ENCODE peak calls at places on chromosomes 13 and 19, in four cellular contexts. J is left lung; O is CD4-positive, alpha-beta T cell; S is uterus. T is an unnamed sample. For H3K9me3, the result is how much of the 10 kb centered on the place peaks cover.

GRCh38 chr19:55196803-55197202 is 12.5 kb downstream of the PTPRH start:
- DNase-seq in J (no peak), S (no peak), O (no peak), T (no peak)

GRCh38 chr13:45482571-45483173 is 17.9 kb downstream of the COG3 start:
- DNase-seq in S (no peak), J (no peak), O (no peak), T (no peak)

GRCh38 chr19:29805026-29805925 is 6.5 kb upstream of the CCNE1 start:
- DNase-seq in J (no peak), O (no peak), S (no peak), T (no peak)

GRCh38 chr19:12838182-12838890 is at the start of gene MAST1:
- DNase-seq in O (no peak), S (no peak), J (peak), T (no peak)

GRCh38 chr13:37138169-37138568 is 32.7 kb upstream of the CSNK1A1L start:
- DNase-seq in O (no peak), J (no peak), S (no peak), T (no peak)

GRCh38 chr19:19077103-19077502 is 13.3 kb downstream of the SLC25A42 start:
- DNase-seq in J (no peak), S (no peak), O (no peak), T (no peak)

GRCh38 chr13:43293561-43293960 is 270.2 kb downstream of the DNAJC15 start:
- DNase-seq in O (no peak), J (no peak), S (no peak), T (no peak)

GRCh38 chr13:65508745-65509144 is 1721.4 kb downstream of the PCDH9 start:
- DNase-seq in J (no peak), O (no peak), S (no peak), T (no peak)

GRCh38 chr13:87792878-87793277 is 121.7 kb downstream of the SLITRK5 start:
- DNase-seq in J (peak), S (no peak), O (no peak), T (no peak)

GRCh38 chr13:49374585-49375290 is 69.1 kb downstream of the CAB39L start:
- DNase-seq in S (no peak), O (no peak), J (no peak), T (no peak)

GRCh38 chr19:6227156-6227940 is 52.4 kb downstream of the MLLT1 start:
- DNase-seq in O (no peak), J (peak), S (no peak), T (no peak)

GRCh38 chr19:6063576-6063961 is 46.7 kb downstream of the RFX2 start:
- DNase-seq in S (peak), J (peak), O (no peak), T (no peak)

GRCh38 chr19:38262585-38263268 is 1.6 kb upstream of the SPINT2 start:
- DNase-seq in S (no peak), J (no peak), O (no peak), T (no peak)

GRCh38 chr13:52061587-52061986 is 37.1 kb downstream of the UTP14C start:
- DNase-seq in J (no peak), S (no peak), O (no peak), T (no peak)

GRCh38 chr19:48415395-48415794 is 21.9 kb downstream of the GRIN2D start:
- DNase-seq in O (peak), J (peak), S (no peak), T (no peak)

GRCh38 chr19:44623080-44623479 is 9.7 kb downstream of the IGSF23 start:
- DNase-seq in O (no peak), S (no peak), J (no peak), T (no peak)

GRCh38 chr13:74103970-74104555 is 30.1 kb downstream of the KLF12 start:
- DNase-seq in S (no peak), O (no peak), J (no peak), T (no peak)

GRCh38 chr13:99067160-99067985 is 89.5 kb upstream of the DOCK9 start:
- DNase-seq in J (no peak), S (no peak), O (no peak), T (no peak)

GRCh38 chr19:6172074-6172863 is 36.8 kb downstream of the ACSBG2 start:
- DNase-seq in O (no peak), J (no peak), S (no peak), T (no peak)

GRCh38 chr13:99282264-99283231 is 24.4 kb upstream of the GPR18 start:
- DNase-seq in J (no peak), S (no peak), O (no peak), T (no peak)

GRCh38 chr13:98480915-98481510 is 95.9 kb downstream of the STK24 start:
- DNase-seq in O (no peak), J (no peak), S (no peak), T (no peak)

GRCh38 chr13:62643007-62643483 is 1227.4 kb upstream of the PCDH20 start:
- DNase-seq in O (no peak), S (no peak), J (no peak), T (no peak)

GRCh38 chr13:99123101-99124045 is 77.3 kb upstream of the UBAC2 start:
- DNase-seq in J (no peak), O (no peak), S (no peak), T (no peak)

GRCh38 chr19:5857203-5858081 is 6.2 kb upstream of the FUT3 start:
- DNase-seq in O (no peak), S (no peak), J (no peak), T (no peak)

GRCh38 chr19:54517483-54517882 is 14.9 kb downstream of the LAIR2 start:
- DNase-seq in O (peak), S (no peak), J (no peak), T (no peak)

GRCh38 chr13:108496364-108497215 is 132.8 kb upstream of the MYO16 start:
- DNase-seq in J (no peak), S (no peak), O (no peak), T (no peak)

GRCh38 chr13:37929308-37929707 is 59.7 kb upstream of the TRPC4 start:
- DNase-seq in J (no peak), S (no peak), O (no peak), T (no peak)

GRCh38 chr13:36612242-36612641 is 61.6 kb upstream of the SERTM1 start:
- DNase-seq in S (no peak), J (no peak), O (no peak), T (no peak)

DNA sequence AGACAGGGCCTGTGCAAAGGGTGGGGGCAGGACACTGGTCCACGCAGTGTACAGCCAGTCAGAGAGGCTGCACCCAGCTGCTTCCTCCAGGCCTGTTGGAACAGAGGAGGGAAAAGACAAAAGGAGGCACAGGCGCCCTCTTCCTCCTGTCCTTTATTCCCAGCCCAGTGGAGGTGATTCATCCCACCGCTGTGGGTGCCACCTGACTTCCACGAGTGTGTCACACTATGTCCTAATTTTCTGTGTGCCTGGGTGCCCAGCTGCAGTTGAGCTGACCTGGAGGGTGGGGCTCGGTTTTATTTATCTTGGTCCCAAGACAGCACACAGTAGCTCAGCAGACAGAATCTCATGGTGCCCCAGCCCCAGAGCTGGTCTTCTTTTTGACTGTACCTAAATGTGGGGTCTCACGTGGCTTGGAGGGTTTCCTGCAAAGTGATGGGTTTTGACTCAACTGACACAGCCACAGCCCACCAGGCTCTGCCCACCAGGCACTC is 9.0 kb downstream of the EPS15L1 start:
- DNase-seq in J (no peak), S (no peak), O (no peak), T (no peak)
- H3K9me3 ChIP-seq in J (under half), S (under half), O (under half), T (under half)

GRCh38 chr13:70964124-70964523 is 855.9 kb upstream of the KLHL1 start:
- DNase-seq in O (no peak), J (no peak), S (no peak), T (no peak)
- TF ChIP-seq CTCF in O (no peak), J (no peak), S (no peak), T (no peak)

GRCh38 chr19:23526302-23526701 is 131.0 kb upstream of the ZNF91 start:
- DNase-seq in O (no peak), S (no peak), J (no peak), T (no peak)

GRCh38 chr19:23525265-23525862 is 130.1 kb upstream of the ZNF91 start:
- DNase-seq in O (no peak), S (no peak), J (no peak), T (no peak)

GRCh38 chr19:23521471-23521870 is 126.2 kb upstream of the ZNF91 start:
- DNase-seq in J (no peak), O (no peak), S (no peak), T (no peak)

GRCh38 chr19:23522431-23522830 is 127.2 kb upstream of the ZNF91 start:
- DNase-seq in O (no peak), J (no peak), S (no peak), T (no peak)

DNA sequence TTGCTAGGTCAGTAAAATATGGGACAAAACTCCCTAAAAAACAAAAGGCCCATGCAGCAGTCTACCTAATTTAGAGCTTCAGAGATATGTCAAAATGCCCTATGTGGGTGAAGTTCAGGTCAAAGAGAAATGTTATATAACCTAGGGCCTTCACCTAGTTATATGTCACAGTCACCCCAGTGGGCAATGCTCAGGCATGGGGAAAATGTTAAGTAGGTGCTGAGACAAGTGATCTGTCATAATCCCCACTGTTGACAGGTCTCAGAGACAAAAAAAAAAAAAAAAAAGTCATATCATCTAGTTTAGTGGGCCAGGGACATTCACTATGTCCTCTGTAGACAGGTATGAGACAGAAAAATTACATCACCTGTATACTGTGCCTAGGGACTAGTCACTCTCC is 128.6 kb upstream of the ZNF91 start:
- DNase-seq in S (no peak), O (no peak), J (no peak), T (no peak)
- H3K9me3 ChIP-seq in S (under half), O (under half), J (under half), T (under half)

GRCh38 chr19:4715529-4716221 is 8.0 kb downstream of the DPP9 start:
- DNase-seq in S (no peak), O (no peak), J (no peak), T (no peak)
- TF ChIP-seq CTCF in S (no peak), O (no peak), J (no peak), T (no peak)

GRCh38 chr19:40035996-40036395 is 20.0 kb downstream of the ZNF780B start:
- DNase-seq in J (no peak), O (no peak), S (no peak), T (no peak)

DNA sequence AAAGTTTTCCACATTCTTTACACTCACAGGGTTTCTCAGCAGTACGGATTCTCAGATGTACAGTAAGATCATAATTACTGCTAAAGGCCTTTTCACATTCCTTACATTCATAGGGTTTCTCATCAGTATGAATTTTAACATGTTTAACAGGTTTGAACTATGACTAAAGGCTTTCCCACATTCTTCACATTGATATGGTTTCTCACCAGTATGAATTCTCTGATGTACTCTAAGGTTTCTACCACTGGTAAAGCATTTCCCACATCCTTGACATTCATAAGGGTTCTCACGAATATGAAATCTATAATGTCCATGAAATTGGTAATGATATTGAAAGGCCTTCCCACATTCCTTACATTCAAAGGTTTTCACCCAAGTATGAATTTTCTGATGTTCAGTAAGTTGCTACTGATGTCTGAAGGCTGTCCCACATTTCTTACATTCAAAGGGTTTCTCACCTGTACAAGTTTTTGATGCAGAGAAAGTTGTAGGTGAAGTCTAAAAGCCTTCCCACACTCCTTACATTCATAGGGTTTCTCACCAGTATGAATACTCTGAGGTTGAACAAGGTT is 22.0 kb downstream of the ZNF780B start:
- DNase-seq in J (no peak), S (no peak), O (no peak), T (no peak)
- H3K9me3 ChIP-seq in J (under half), S (half or more), O (half or more), T (under half)

DNA sequence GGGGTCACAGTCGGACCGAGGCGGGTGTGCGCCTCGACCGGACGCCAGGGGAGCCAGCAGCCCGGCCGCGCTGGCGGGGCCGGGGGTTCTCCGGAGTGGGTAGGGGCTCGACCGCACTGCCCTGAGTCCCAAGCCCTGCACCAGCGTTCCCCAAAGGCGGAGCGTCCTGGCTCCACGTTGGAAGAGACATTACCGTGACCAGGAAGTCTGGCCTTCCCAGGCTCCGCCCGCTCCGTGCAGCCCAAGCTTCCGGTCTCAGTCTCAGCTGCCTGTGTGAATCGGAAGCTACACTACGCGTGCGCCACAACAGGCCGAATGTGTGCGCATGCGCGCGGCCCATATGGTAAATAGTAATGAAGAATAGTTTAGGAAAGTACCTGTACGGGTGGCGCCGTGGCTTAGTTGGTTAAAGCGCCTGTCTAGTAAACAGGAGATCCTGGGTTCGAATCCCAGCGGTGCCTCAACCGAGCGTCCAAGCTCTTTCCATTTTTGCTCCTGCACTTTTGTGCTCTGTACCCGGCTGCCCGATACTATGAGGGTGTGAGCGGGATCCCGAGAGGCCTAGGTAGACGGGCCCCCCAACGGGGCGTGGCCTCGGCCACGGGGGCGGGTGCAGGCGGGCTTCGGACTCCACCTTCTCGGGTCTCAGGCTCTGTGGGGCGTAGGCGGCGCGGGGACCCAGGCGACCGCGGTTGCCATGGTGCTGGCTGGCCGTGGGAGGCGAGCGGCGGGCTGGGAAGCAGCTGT is 17.3 kb upstream of the LRP3 start:
- DNase-seq in S (peak), O (peak), J (peak), T (peak)
- TF ChIP-seq CTCF in S (peak), O (no peak), J (no peak), T (peak)

DNA sequence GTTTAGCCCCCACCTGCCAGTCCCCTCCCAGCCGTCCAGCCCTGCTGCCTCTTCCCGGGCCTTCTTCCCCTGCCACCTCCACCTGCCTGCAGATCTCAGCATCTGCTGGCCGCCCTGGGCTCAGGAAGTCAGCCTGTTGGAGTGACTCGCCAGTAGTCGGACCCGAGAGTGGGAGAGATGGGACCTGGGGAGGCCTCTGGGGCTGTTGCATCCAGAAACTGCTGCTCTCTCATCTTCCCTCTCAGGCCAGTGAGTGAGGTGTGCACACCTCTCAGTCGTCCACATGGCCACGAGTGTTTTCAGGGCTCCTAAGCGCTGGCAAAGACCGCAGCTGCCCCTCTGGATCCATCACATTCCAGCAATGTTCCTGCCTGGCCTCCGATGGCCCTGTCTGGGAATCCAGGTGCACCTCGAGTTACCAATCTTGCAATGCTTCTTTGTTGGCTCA is 151.8 kb upstream of the SOX1 start:
- DNase-seq in O (no peak), J (no peak), S (no peak), T (no peak)
- H3K9me3 ChIP-seq in O (under half), J (under half), S (under half), T (under half)

GRCh38 chr19:23305555-23305954 is 55.4 kb upstream of the ZNF724 start:
- DNase-seq in O (no peak), S (no peak), J (no peak), T (no peak)
- TF ChIP-seq CTCF in O (peak), S (no peak), J (no peak), T (no peak)

DNA sequence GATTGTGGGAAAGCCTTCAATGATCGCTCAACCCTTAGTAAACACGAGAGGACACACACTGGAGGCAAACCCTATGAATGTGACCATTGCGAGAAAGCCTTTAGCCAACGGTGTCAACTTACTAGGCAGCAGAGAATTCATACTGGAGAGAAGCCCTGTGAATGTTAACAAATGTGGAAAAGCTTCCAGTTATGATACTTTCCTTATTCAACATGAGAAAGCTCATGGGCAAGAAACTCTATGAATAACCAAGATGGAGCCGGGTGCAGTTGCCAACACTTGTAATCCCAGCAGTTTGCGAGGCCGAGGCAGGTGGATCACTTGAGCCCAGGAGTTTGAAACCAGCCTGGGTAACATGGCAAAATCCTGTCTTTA is 15.8 kb upstream of the ZNF8 start:
- DNase-seq in J (no peak), S (no peak), O (no peak), T (no peak)
- H3K9me3 ChIP-seq in J (under half), S (half or more), O (half or more), T (half or more)

T was measured in esophagus squamous epithelium.